ENCODE peak calls at places on chromosomes 5 and 9, in five cellular contexts. Y is H1, Z is GM12878, M is HepG2, F is K562. H is an unnamed sample.

GRCh38 chr9:18747590-18747989 is 273.6 kb downstream of the ADAMTSL1 start:
- DNase-seq in Y (no peak), Z (no peak), M (no peak), F (no peak), H (no peak)

GRCh38 chr5:154456540-154456939 is 10.7 kb downstream of the SAP30L start:
- DNase-seq in Y (no peak), Z (no peak), M (no peak), F (no peak), H (no peak)

GRCh38 chr9:1125741-1126140 is 75.6 kb downstream of the DMRT2 start:
- DNase-seq in Y (no peak), Z (no peak), M (no peak), F (no peak), H (no peak)

GRCh38 chr9:116686693-116687073 is 422 bp upstream of the TRIM32 start:
- DNase-seq in Y (no peak), Z (no peak), M (peak), F (no peak), H (no peak)

GRCh38 chr5:89307972-89308371 is 425.0 kb upstream of the MEF2C start:
- DNase-seq in Y (no peak), Z (no peak), M (no peak), F (no peak), H (no peak)

GRCh38 chr5:162323471-162323870 is 255.9 kb downstream of the GABRG2 start:
- DNase-seq in Y (no peak), Z (no peak), M (no peak), F (no peak), H (peak)

GRCh38 chr5:59873113-59873512 is 20.4 kb downstream of the PDE4D start:
- DNase-seq in Y (no peak), Z (no peak), M (no peak), F (no peak), H (no peak)

GRCh38 chr9:18379073-18379811 is 94.7 kb upstream of the ADAMTSL1 start:
- DNase-seq in Y (no peak), Z (no peak), M (no peak), F (no peak), H (no peak)

GRCh38 chr5:43041131-43041668 is 1.1 kb upstream of the ANXA2R start:
- DNase-seq in Y (no peak), Z (no peak), M (no peak), F (no peak), H (no peak)

GRCh38 chr9:22208846-22209585 is 199.9 kb upstream of the CDKN2B start:
- DNase-seq in Y (no peak), Z (no peak), M (no peak), F (no peak), H (no peak)

GRCh38 chr5:160390787-160391696 is 8.8 kb downstream of the FAM200C start:
- DNase-seq in Y (no peak), Z (no peak), M (peak), F (no peak), H (no peak)

GRCh38 chr5:172743112-172743959 is 27.7 kb downstream of the DUSP1 start:
- DNase-seq in Y (no peak), Z (no peak), M (no peak), F (no peak), H (no peak)

GRCh38 chr5:134948929-134949328 is 18.8 kb upstream of the CATSPER3 start:
- DNase-seq in Y (no peak), Z (no peak), M (no peak), F (no peak), H (no peak)

GRCh38 chr5:175718401-175719108 is 60.7 kb downstream of the HRH2 start:
- DNase-seq in Y (peak), Z (no peak), M (no peak), F (peak), H (no peak)

GRCh38 chr5:124453221-124454032 is 293.0 kb downstream of the ZNF608 start:
- DNase-seq in Y (no peak), Z (peak), M (no peak), F (no peak), H (no peak)

GRCh38 chr9:103731541-103731940 is 362.6 kb upstream of the SMC2 start:
- DNase-seq in Y (no peak), Z (no peak), M (no peak), F (no peak), H (no peak)

GRCh38 chr5:128199611-128200010 is 116.0 kb downstream of the SLC12A2 start:
- DNase-seq in Y (no peak), Z (no peak), M (no peak), F (no peak), H (no peak)

GRCh38 chr5:76999451-76999850 is 30.8 kb upstream of the AGGF1 start:
- DNase-seq in Y (no peak), Z (no peak), M (no peak), F (no peak), H (no peak)
- TF ChIP-seq GABPA in Y (no peak), Z (no peak), M (no peak), F (no peak), H (no peak)

GRCh38 chr5:114206640-114207039 is 155.2 kb upstream of the KCNN2 start:
- DNase-seq in Y (no peak), Z (no peak), M (no peak), F (no peak), H (no peak)

GRCh38 chr5:114201332-114201731 is 160.5 kb upstream of the KCNN2 start:
- DNase-seq in Y (no peak), Z (no peak), M (no peak), F (no peak), H (no peak)
- H2AFZ ChIP-seq in Y (no peak), Z (no peak), M (no peak), F (no peak), H (no peak)

GRCh38 chr9:97636903-97637302 is 3.3 kb downstream of the NCBP1 start:
- DNase-seq in Y (no peak), Z (no peak), M (no peak), F (no peak), H (no peak)
- TF ChIP-seq GABPA in Y (no peak), Z (no peak), M (no peak), F (no peak), H (no peak)

GRCh38 chr5:126776499-126777256 is at the start of gene LMNB1:
- DNase-seq in Y (peak), Z (peak), M (peak), F (peak), H (peak)

GRCh38 chr5:126780165-126780827 is 3.4 kb downstream of the LMNB1 start:
- DNase-seq in Y (no peak), Z (no peak), M (peak), F (peak), H (peak)

GRCh38 chr5:126777257-126777973 is 479 bp downstream of the LMNB1 start:
- DNase-seq in Y (no peak), Z (no peak), M (peak), F (peak), H (peak)

GRCh38 chr5:126778675-126779403 is 1.9 kb downstream of the LMNB1 start:
- DNase-seq in Y (no peak), Z (no peak), M (no peak), F (no peak), H (no peak)

DNA sequence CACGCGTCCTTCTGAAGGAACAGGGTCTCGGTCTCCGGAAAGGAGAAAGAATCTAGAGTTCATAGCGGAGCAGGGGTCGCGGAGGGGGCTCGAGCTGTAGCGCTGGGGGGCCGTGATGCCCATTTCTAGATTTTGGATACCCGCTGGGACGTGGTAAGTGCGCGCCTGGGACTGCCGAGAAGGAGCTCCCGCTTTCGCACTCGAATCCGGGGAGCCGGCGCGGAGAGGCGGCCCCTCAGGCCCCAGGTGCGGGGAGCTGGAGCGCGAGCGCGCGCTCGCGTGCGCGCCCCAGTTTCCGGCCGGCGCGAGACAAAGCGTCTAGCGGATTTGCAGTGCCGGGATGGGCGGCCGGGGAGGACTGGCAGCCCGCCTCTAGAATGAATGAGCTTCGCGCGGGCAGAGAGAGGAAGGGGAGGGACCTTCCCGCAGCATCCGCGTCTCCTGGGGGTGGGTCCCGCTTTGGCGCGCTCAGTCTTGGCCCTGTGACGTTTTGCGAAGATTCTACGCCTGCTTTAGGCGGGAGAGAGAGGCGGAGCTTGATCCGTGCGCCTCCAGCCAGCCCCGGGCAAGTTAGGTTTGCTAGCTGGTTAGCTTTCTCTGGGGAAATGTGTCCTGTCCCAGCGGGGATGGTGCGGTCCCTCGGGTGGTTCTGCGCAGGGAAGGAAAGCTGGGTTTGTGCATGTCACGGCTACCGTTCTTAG is 1.2 kb downstream of the LMNB1 start:
- DNase-seq in Y (peak), Z (peak), M (peak), F (peak), H (peak)
- H2AFZ ChIP-seq in Y (no peak), Z (peak), M (no peak), F (peak), H (peak)

DNA sequence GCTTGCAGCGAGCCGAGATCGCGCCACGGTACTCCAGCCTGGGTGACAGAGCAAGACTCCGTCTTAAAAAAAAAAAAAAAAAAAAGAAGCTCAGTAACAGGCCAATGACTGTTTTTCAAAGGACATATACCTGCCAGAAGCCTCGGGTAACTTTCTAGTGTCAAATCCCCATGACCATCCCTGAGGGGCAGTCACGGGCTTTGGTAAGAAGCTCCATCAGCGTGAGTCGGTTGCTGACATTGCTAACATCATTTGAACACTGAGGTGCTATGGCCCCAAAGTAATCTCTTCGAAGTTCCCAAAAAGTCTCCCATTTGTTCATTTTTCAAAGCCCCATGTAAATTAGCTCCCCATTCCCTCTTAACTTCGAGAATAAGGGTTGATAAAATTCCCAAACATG is 11.6 kb downstream of the NAIP start:
- DNase-seq in Y (no peak), Z (no peak), M (no peak), F (peak), H (no peak)
- TF ChIP-seq GABPA in Y (no peak), Z (no peak), M (no peak), F (no peak), H (no peak)

GRCh38 chr9:96202971-96203780 is 98.8 kb downstream of the HSD17B3 start:
- DNase-seq in Y (no peak), Z (no peak), M (no peak), F (no peak), H (peak)
- H2AFZ ChIP-seq in Y (no peak), Z (no peak), M (no peak), F (no peak), H (no peak)

DNA sequence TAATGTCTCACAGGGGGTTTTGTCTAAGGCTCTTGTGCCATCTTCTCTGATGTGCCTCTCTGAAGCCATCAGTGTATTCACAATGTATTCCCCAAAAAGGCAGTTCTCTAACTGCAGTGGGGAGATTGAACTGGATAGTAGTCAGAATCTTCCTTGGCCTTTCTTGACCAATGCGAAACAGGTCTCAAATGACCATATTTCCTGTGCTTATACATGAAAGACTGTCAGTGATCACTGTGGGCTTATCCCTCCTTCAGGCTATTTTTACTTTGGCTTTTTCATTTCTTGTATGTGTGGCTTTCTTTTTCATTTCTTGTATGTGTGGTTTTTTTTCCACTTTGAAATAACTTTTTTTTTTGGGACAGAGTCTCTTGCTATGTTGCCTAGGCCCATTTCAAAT is 19.7 kb downstream of the HMGXB3 start:
- DNase-seq in Y (no peak), Z (no peak), M (no peak), F (no peak), H (no peak)
- TF ChIP-seq GABPA in Y (no peak), Z (no peak), M (no peak), F (no peak), H (no peak)

GRCh38 chr9:114434878-114435311 is 47.1 kb upstream of the AKNA start:
- DNase-seq in Y (no peak), Z (no peak), M (peak), F (peak), H (peak)
- H2AFZ ChIP-seq in Y (peak), Z (no peak), M (no peak), F (no peak), H (no peak)

DNA sequence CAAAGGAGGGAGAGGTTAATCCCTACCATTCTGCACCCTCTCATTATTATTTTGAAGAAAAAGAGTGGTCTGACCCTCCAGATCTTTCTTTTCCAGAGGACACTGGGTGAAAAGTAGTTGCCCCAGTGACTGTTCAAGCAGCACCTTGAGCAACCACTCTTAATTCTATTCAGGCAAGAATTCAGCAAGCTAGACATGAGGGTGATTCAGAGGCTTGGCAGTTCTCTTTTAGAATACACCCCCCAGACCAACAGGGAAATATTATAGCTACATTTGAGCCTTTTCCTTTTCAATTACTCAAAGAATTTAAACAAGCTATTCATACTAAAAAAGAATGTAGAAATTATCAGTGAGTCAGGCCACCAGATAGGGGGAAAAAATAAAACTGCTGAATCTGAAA is 178.3 kb downstream of the MRPS30 start:
- DNase-seq in Y (no peak), Z (no peak), M (no peak), F (no peak), H (no peak)
- TF ChIP-seq GABPA in Y (no peak), Z (no peak), M (no peak), F (no peak), H (no peak)